ENCODE peak calls at places on chromosome 1, in seven cellular contexts. Y is left ventricle myocardium inferior; D is hepatocyte; I is left lung; G is CD8-positive, alpha-beta T cell; Q is brain microvascular endothelial cell; A is BE2C. Z is an unnamed sample.

GRCh38 chr1:215556996-215557395 is 10.1 kb upstream of the KCTD3 start:
- DNase-seq in Y (no peak), D (no peak), I (no peak), G (no peak), Q (no peak), A (peak; percentile 5), Z (no peak)

GRCh38 chr1:103160281-103160680 is 52.0 kb upstream of the COL11A1 start:
- DNase-seq in Y (no peak), D (no peak), I (no peak), G (no peak), Q (no peak), A (no peak), Z (no peak)

GRCh38 chr1:1425753-1426495 is 4.8 kb upstream of the ANKRD65 start:
- DNase-seq in Y (no peak), D (no peak), I (peak; percentile 75), G (no peak), Q (no peak), A (peak; percentile 18), Z (no peak)

GRCh38 chr1:172717722-172718455 is 59.0 kb downstream of the FASLG start:
- DNase-seq in Y (no peak), D (peak; percentile 55), I (no peak), G (no peak), Q (no peak), A (no peak), Z (no peak)

GRCh38 chr1:16006010-16006409 is 2.0 kb downstream of the SRARP start:
- DNase-seq in Y (no peak), D (no peak), I (no peak), G (no peak), Q (no peak), A (no peak), Z (no peak)

GRCh38 chr1:99481391-99481996 is 164.4 kb upstream of the PALMD start:
- DNase-seq in Y (no peak), D (peak; percentile 85), I (no peak), G (no peak), Q (peak; percentile 67), A (peak; percentile 80), Z (peak; percentile 3)

GRCh38 chr1:20142001-20142710 is 3.0 kb downstream of the PLA2G2F start:
- DNase-seq in Y (no peak), D (no peak), I (peak; percentile 46), G (no peak), Q (no peak), A (no peak), Z (no peak)

GRCh38 chr1:181159451-181160151 is 71.1 kb downstream of the IER5 start:
- DNase-seq in Y (no peak), D (no peak), I (no peak), G (peak; percentile 27), Q (peak; percentile 42), A (no peak), Z (no peak)

GRCh38 chr1:54993140-54993539 is 5.6 kb upstream of the BSND start:
- DNase-seq in Y (no peak), D (no peak), I (no peak), G (no peak), Q (no peak), A (no peak), Z (no peak)

GRCh38 chr1:18463063-18463462 is 17.7 kb upstream of the KLHDC7A start:
- DNase-seq in Y (no peak), D (no peak), I (no peak), G (no peak), Q (no peak), A (no peak), Z (no peak)

GRCh38 chr1:9360371-9361064 is 67.8 kb downstream of the SPSB1 start:
- DNase-seq in Y (no peak), D (no peak), I (no peak), G (no peak), Q (no peak), A (no peak), Z (no peak)

GRCh38 chr1:63817152-63817667 is 43.4 kb downstream of the ROR1 start:
- DNase-seq in Y (no peak), D (peak; percentile 49), I (no peak), G (no peak), Q (peak; percentile 60), A (peak; percentile 52), Z (no peak)

GRCh38 chr1:43705334-43705733 is 2.0 kb upstream of the ST3GAL3 start:
- DNase-seq in Y (no peak), D (no peak), I (no peak), G (no peak), Q (no peak), A (no peak), Z (no peak)

GRCh38 chr1:43707191-43708005 is at the start of gene ST3GAL3:
- DNase-seq in Y (peak; percentile 94), D (peak; percentile 96), I (peak; percentile 96), G (peak; percentile 87), Q (peak; percentile 89), A (peak; percentile 90), Z (peak; percentile 93)

GRCh38 chr1:43704838-43705237 is 2.5 kb upstream of the ST3GAL3 start:
- DNase-seq in Y (no peak), D (no peak), I (no peak), G (no peak), Q (no peak), A (no peak), Z (no peak)

GRCh38 chr1:43706598-43707190 is 642 bp upstream of the ST3GAL3 start:
- DNase-seq in Y (no peak), D (peak; percentile 32), I (no peak), G (no peak), Q (no peak), A (no peak), Z (no peak)

GRCh38 chr1:43705982-43706597 is 1.2 kb upstream of the ST3GAL3 start:
- DNase-seq in Y (no peak), D (peak; percentile 16), I (no peak), G (no peak), Q (no peak), A (no peak), Z (no peak)
- H3K4me3 ChIP-seq in Y (peak overlapping the region; percentile 95), D (no peak overlapping the region), I (no peak overlapping the region), G (no peak overlapping the region), Q (peak overlapping the region; percentile 62), A (peak overlapping the region; percentile 73), Z (peak overlapping the region; percentile 81)

GRCh38 chr1:229208481-229208880 is 62.4 kb upstream of the RAB4A start:
- DNase-seq in Y (no peak), D (no peak), I (no peak), G (no peak), Q (no peak), A (no peak), Z (no peak)
- H3K27me3 ChIP-seq in Y (no peaks in the 10 kb centered on the region), D (no peaks in the 10 kb centered on the region), I (no peaks in the 10 kb centered on the region), G (no peaks in the 10 kb centered on the region), Q (peaks cover 5% of the 10 kb centered on the region), A (no peaks in the 10 kb centered on the region), Z (no peaks in the 10 kb centered on the region)

DNA sequence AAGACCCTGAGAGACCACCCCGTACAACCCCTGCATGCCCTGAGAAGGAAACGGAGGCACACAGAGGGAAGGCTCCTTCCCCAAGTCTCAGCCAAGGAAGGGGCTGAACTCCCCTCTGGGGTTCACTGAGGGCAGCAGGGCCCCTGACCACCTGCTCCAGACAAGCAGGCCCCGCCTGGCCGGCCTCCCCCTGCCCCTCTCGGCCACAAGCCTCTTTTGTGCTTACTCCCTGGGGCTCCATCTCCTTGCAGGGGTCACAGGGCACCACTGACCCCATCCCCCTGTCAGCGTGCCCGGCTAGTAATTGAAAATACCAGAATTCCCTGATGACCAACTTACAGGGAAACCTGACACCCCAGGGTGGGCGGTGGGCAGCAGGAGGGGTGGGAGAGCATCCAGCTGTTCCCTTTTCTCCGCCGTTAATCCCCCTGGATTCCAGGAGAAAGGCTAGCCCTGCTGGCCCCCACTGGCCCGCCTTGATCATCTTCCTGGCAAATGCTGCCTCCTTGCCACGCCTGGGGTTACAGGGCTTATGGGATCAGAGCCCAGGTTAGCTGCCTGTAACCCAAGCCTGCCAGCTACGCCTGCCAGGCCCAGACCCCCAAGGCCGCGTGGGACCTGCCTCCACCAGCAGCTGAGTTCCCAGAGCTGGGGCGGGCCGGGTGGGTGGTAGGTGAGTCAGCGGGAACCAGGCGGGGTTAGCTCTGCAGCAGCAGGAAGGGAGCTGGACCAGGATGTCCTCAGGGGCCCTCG is 96.1 kb downstream of the LACTBL1 start:
- DNase-seq in Y (no peak), D (peak; percentile 48), I (no peak), G (no peak), Q (peak; percentile 52), A (peak; percentile 27), Z (no peak)
- H3K4me3 ChIP-seq in Y (no peak overlapping the region), D (no peak overlapping the region), I (no peak overlapping the region), G (no peak overlapping the region), Q (no peak overlapping the region), A (no peak overlapping the region), Z (no peak overlapping the region)

GRCh38 chr1:151960780-151961513 is 32.7 kb downstream of the S100A10 start:
- DNase-seq in Y (no peak), D (no peak), I (no peak), G (no peak), Q (no peak), A (no peak), Z (no peak)
- H3K27me3 ChIP-seq in Y (no peaks in the 10 kb centered on the region), D (no peaks in the 10 kb centered on the region), I (no peaks in the 10 kb centered on the region), G (no peaks in the 10 kb centered on the region), Q (no peaks in the 10 kb centered on the region), A (peaks cover 75% of the 10 kb centered on the region), Z (no peaks in the 10 kb centered on the region)

DNA sequence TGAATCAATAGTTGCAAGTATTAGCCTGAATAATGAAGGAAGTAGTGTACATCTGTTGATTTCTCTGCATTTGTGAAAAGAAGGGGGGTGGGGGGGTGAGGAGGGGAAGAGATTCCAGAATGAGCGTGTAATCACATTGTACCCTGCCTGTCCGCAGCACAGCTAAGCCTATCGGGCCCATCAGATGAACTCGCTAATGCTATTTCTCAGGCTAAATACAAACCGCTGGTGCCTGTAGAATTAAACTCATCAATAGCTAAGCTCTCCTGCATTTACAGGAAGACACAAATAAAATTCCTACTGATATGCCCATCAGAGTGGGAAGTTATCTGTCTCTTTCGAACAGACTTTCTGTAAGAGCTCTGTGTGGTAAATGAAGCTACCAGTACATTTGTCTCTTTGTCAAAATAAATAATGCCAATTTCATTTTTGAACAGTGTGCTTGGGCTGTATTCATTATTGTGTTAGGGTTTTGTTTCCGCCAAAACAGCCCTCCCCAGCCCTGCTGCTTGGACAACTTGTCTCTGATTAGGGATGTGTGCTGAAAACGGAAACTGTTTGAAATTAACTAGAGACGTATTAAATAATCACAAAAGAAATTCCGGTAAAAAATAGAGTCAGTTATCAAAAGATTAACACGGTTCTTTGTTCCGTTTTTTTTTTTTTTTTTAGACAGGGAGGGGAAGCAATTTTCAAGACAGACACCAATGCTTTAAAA is 305.4 kb downstream of the TTLL7 start:
- DNase-seq in Y (no peak), D (peak; percentile 18), I (no peak), G (no peak), Q (no peak), A (peak; percentile 47), Z (no peak)
- H3K4me3 ChIP-seq in Y (peak overlapping the region; percentile 59), D (peak overlapping the region; percentile 23), I (peak overlapping the region; percentile 17), G (no peak overlapping the region), Q (no peak overlapping the region), A (peak overlapping the region; percentile 41), Z (no peak overlapping the region)

DNA sequence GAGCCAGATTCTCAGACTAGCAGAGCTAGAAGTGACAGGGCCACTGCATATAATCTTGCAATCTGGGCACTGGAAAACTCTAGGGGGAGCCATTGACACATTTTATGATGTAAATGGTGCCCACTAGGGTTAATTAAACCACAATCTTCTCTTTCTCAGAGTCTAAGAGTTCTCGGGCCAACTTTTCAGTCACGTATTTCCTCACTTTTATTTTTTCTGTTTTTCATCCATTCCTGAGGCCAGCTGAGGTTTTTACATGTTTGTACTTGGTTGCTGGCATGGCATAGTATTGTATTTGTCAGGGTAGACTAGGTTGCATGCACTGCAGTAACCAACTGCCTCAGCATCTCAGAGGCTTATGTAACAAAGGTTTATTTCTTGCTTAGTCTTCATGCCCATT is 138.2 kb downstream of the ZNF326 start:
- DNase-seq in Y (no peak), D (peak; percentile 63), I (no peak), G (no peak), Q (peak; percentile 11), A (peak; percentile 19), Z (no peak)
- H3K27me3 ChIP-seq in Y (peaks cover 34% of the 10 kb centered on the region), D (no peaks in the 10 kb centered on the region), I (no peaks in the 10 kb centered on the region), G (no peaks in the 10 kb centered on the region), Q (no peaks in the 10 kb centered on the region), A (no peaks in the 10 kb centered on the region), Z (peaks cover 4% of the 10 kb centered on the region)